ENCODE peak calls at places on chromosomes 7 and 10, in four cellular contexts. U is HepG2, C is HCT116, P is K562. Y is an unnamed sample.

GRCh38 chr7:4103352-4104091 is 578.6 kb upstream of the FOXK1 start:
- DNase-seq in C (peak; percentile 32), U (peak; percentile 6), P (peak; percentile 41), Y (no peak)

GRCh38 chr10:79152423-79152817 is 83.7 kb downstream of the ZMIZ1 start:
- DNase-seq in U (no peak), P (peak; percentile 68), C (no peak), Y (no peak)

GRCh38 chr10:90945496-90946070 is 24.7 kb upstream of the ANKRD1 start:
- DNase-seq in P (no peak), U (no peak), C (no peak), Y (no peak)

GRCh38 chr7:100546129-100546867 is 7.3 kb downstream of the AGFG2 start:
- DNase-seq in U (peak; percentile 96), C (no peak), P (no peak), Y (no peak)

GRCh38 chr10:59622320-59622901 is 87.2 kb downstream of the SLC16A9 start:
- DNase-seq in C (peak; percentile 67), U (peak; percentile 41), P (peak; percentile 41), Y (peak; percentile 32)

GRCh38 chr7:130397056-130397455 is 16.8 kb downstream of the CPA1 start:
- DNase-seq in C (no peak), P (no peak), U (no peak), Y (no peak)

GRCh38 chr7:126635545-126635944 is 617.2 kb downstream of the GRM8 start:
- DNase-seq in U (no peak), C (no peak), P (no peak), Y (no peak)

GRCh38 chr7:105621617-105622016 is 40.3 kb upstream of the EFCAB10 start:
- DNase-seq in U (no peak), P (no peak), C (no peak), Y (no peak)

GRCh38 chr7:3897430-3898385 is 596.7 kb downstream of the SDK1 start:
- DNase-seq in P (peak; percentile 27), U (peak; percentile 29), C (peak; percentile 29), Y (peak; percentile 35)

GRCh38 chr7:47549397-47549796 is 32.5 kb downstream of the TNS3 start:
- DNase-seq in C (no peak), P (no peak), U (no peak), Y (no peak)

GRCh38 chr10:31706921-31707571 is 221.6 kb downstream of the ARHGAP12 start:
- DNase-seq in P (no peak), U (no peak), C (no peak), Y (no peak)

GRCh38 chr7:1603346-1604211 is 33.7 kb upstream of the PSMG3 start:
- DNase-seq in C (no peak), U (no peak), P (no peak), Y (no peak)

GRCh38 chr7:151642746-151643145 is 123.1 kb upstream of the RHEB start:
- DNase-seq in P (no peak), C (no peak), U (no peak), Y (no peak)

DNA sequence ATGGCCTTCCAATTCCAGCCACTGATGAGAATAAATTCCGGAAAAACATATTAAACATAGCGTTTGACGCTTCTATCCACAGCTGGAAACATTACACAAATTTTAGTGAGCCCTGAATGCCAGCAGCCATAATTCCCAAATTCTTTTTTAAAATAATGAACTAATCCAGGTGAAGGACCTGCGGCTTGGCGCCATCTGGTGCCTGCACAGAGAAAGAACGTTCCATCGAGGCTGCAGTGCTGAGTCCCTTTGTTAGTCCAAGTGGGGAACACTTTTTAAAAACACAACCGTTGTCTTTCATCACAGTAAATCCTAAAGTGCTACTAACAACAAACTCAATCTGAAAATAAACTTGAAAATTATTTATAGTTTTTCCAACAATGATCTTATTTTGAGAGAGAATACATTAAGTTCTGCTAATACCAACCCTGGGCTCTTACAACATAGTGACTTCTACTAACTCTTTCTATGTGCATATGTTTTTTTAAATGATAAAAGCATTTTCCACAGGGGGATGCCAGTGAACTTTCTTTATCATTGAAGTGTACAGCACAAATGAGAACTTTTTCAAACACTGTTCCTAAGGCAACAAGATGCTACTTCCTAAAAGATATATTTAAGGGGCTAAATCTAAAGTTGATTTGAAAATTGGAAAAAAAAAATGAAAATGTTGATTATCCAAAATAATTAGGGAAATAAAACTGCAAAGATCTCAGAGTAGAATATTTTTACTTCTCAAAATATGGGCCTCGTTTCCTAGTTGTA is 166.9 kb upstream of the RNF32 start:
- DNase-seq in U (peak; percentile 25), C (peak; percentile 27), P (peak; percentile 67), Y (peak; percentile 46)
- TF ChIP-seq TCF7L2 in U (no peak), C (no peak), P (no peak), Y (no peak)

DNA sequence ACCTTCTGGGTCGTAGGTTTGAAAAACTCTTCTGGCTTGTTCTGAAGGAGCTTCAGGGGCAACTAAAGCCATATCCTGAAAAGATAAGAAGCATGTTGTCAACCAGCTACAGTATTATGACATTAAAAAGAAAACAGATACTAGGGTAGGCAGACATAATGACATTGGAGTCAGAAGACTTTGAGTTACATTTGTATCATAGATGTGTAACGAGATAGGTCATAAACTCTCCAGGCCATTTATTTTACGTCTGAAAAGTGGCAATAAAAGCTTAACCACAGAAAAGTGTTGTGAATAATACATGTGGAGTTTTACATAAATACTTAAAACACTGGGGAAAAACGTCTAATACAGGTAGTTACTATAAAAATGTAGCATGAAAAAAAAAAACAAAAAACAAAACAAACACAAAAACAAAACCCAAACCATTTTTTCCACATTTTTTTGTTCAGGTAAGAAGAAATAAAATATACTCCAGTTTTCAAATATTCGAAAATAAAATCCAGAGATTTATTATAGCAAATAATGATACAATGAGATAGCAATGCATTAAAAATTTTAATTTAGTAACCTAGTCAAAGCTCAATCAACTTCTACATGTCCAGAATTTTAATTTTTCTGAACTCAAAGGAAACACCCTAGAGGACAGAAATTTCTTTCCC is 64.1 kb downstream of the MINDY3 start:
- DNase-seq in P (no peak), C (no peak), U (no peak), Y (no peak)
- TF ChIP-seq REST in P (no peak), C (no peak), U (no peak), Y (no peak)

GRCh38 chr7:42883950-42884349 is 27.9 kb downstream of the C7orf25 start:
- DNase-seq in C (no peak), U (no peak), P (no peak), Y (no peak)
- H3K27ac ChIP-seq in C (no peak overlapping the region), U (no peak overlapping the region), P (no peak overlapping the region), Y (no peak overlapping the region)

DNA sequence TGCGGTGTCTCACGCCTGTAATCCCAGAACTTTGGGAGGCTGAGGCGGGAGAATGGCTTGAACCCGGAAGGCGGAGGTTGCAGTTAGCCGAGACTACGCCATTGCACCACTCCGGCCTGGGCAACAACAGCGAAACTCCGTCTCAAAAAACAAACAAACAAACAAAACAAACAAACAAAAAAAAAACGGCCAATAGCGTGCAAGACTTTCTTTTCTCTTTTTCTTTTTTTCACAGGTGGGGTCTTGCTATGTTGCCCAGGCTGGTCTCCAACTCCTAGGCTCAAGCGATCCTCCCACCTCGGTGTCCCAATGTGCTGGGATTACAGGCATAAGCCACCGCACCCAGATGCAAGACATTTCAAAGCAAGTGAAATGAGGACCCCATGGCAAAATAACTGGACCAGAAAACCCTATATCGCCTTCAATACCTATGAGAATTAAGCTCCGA is 1.6 kb downstream of the PSAP start:
- DNase-seq in U (no peak), C (no peak), P (no peak), Y (no peak)
- TF ChIP-seq TCF7L2 in U (no peak), C (no peak), P (no peak), Y (no peak)

Y was measured in Panc1.